ENCODE peak calls at places on chromosomes 2 and 18, in seven cellular contexts. R, Y, D, S, J, U and B are unnamed samples.

GRCh38 chr18:80231151-80231550 is 16.2 kb downstream of the PARD6G start:
- DNase-seq in R (no peak), Y (no peak), D (no peak), S (no peak), J (no peak), U (no peak), B (no peak)

GRCh38 chr2:144426355-144426754 is 93.6 kb downstream of the ZEB2 start:
- DNase-seq in R (no peak), Y (no peak), D (no peak), S (no peak), J (no peak), U (no peak), B (no peak)

GRCh38 chr2:153497938-153498629 is 19.5 kb upstream of the RPRM start:
- DNase-seq in R (no peak), Y (no peak), D (no peak), S (no peak), J (no peak), U (no peak), B (no peak)

GRCh38 chr2:62309465-62310091 is 113.7 kb downstream of the B3GNT2 start:
- DNase-seq in R (no peak), Y (no peak), D (no peak), S (no peak), J (no peak), U (no peak), B (no peak)

GRCh38 chr2:220192994-220193753 is 565.7 kb downstream of the SLC4A3 start:
- DNase-seq in R (no peak), Y (no peak), D (no peak), S (no peak), J (no peak), U (no peak), B (no peak)

GRCh38 chr2:209095432-209095831 is 328.4 kb upstream of the MAP2 start:
- DNase-seq in R (no peak), Y (no peak), D (no peak), S (no peak), J (no peak), U (no peak), B (no peak)

GRCh38 chr2:111017909-111018308 is 102.8 kb upstream of the BCL2L11 start:
- DNase-seq in R (no peak), Y (no peak), D (no peak), S (no peak), J (no peak), U (no peak), B (no peak)

GRCh38 chr2:121287146-121287798 is 2.3 kb upstream of the TFCP2L1 start:
- DNase-seq in R (no peak), Y (peak), D (no peak), S (no peak), J (peak), U (no peak), B (no peak)

GRCh38 chr18:59902180-59902992 is 2.6 kb downstream of the PMAIP1 start:
- DNase-seq in R (no peak), Y (no peak), D (no peak), S (no peak), J (no peak), U (peak), B (no peak)

GRCh38 chr2:121309801-121310200 is 24.8 kb upstream of the TFCP2L1 start:
- DNase-seq in R (no peak), Y (no peak), D (no peak), S (no peak), J (no peak), U (no peak), B (no peak)

GRCh38 chr2:25274868-25275574 is 66.7 kb downstream of the DNMT3A start:
- DNase-seq in R (no peak), Y (peak), D (no peak), S (no peak), J (peak), U (no peak), B (no peak)